ENCODE peak calls at places on chromosomes 2 and 18, in eight cellular contexts. M is GM20000; E is anterior cingulate cortex; H is glomerular endothelial cell; A is activated T-helper 2 cell treated with anti-CD3 and anti-CD28 coated beads, Interferon-gamma antibody, Interleukin-2, Interleukin-4, amounts not matched to agents 10 μg/mL and 5 μg/mL and 100 μg/mL, durations not matched to agents 14 hours and 24 hours and 36 hours; B is WTC11; J is hippocampal formation; U is left lung. G is an unnamed sample.

GRCh38 chr2:163236553-163236952 is 398.0 kb upstream of the KCNH7 start:
- DNase-seq in U (no peak), E (no peak), H (no peak), M (no peak), B (no peak), A (no peak), J (no peak), G (no peak)

GRCh38 chr2:69298261-69298660 is 88.8 kb downstream of the GFPT1 start:
- DNase-seq in H (no peak), E (no peak), J (no peak), M (no peak), U (no peak), B (no peak), A (no peak), G (peak)

GRCh38 chr18:49619792-49620191 is 57.9 kb downstream of the LIPG start:
- DNase-seq in M (no peak), H (no peak), E (no peak), B (no peak), A (no peak), U (no peak), J (no peak), G (no peak)

GRCh38 chr2:201259216-201259615 is 1.1 kb upstream of the CASP8 start:
- DNase-seq in B (no peak), A (no peak), E (no peak), H (no peak), J (no peak), M (no peak), U (no peak), G (no peak)

GRCh38 chr18:40607741-40608140 is 1347.3 kb upstream of the PIK3C3 start:
- DNase-seq in J (no peak), H (no peak), E (no peak), A (no peak), B (no peak), U (no peak), M (no peak), G (no peak)

GRCh38 chr2:139369423-139370409 is 589.5 kb upstream of the NXPH2 start:
- DNase-seq in E (no peak), U (no peak), J (no peak), A (no peak), H (no peak), M (no peak), B (no peak), G (no peak)

GRCh38 chr2:32931945-32932709 is 14.6 kb upstream of the LTBP1 start:
- DNase-seq in M (no peak), U (no peak), H (no peak), A (no peak), J (no peak), B (no peak), E (no peak), G (no peak)

GRCh38 chr2:181025004-181025403 is 44.6 kb downstream of the UBE2E3 start:
- DNase-seq in U (no peak), J (no peak), H (no peak), E (no peak), B (no peak), A (no peak), M (no peak), G (no peak)

GRCh38 chr2:191995285-191995684 is 148.4 kb upstream of the CAVIN2 start:
- DNase-seq in E (no peak), B (no peak), J (no peak), U (no peak), A (no peak), H (no peak), M (no peak), G (no peak)

GRCh38 chr2:20577495-20578235 is 73.2 kb downstream of the HS1BP3 start:
- DNase-seq in U (no peak), E (no peak), J (no peak), M (no peak), A (no peak), H (no peak), B (no peak), G (peak)

G was measured in tibial artery.